ENCODE peak calls at places on chromosomes 2 and 18, in five cellular contexts. C is transverse colon, T is upper lobe of right lung, K is ascending aorta, P is AG04450. Z is an unnamed sample.

GRCh38 chr2:218850796-218851195 is 8.8 kb upstream of the WNT6 start:
- DNase-seq in P (no peak), K (no peak), T (no peak), C (no peak), Z (no peak)

GRCh38 chr2:70686577-70687460 is 81.2 kb downstream of the ADD2 start:
- DNase-seq in K (no peak), P (no peak), T (peak), C (no peak), Z (peak)

GRCh38 chr2:71702971-71703898 is 249.9 kb downstream of the DYSF start:
- DNase-seq in C (no peak), P (no peak), T (peak), K (no peak), Z (no peak)

GRCh38 chr18:48783616-48784520 is 166.9 kb downstream of the SMAD7 start:
- DNase-seq in C (no peak), P (no peak), T (no peak), K (no peak), Z (no peak)

GRCh38 chr2:67209107-67209506 is 188.0 kb upstream of the ETAA1 start:
- DNase-seq in K (no peak), P (no peak), C (no peak), T (no peak), Z (no peak)

GRCh38 chr2:170258382-170258781 is 80.4 kb downstream of the MYO3B start:
- DNase-seq in K (no peak), T (no peak), C (no peak), P (no peak), Z (peak)

GRCh38 chr18:76410660-76411417 is 84.2 kb downstream of the ZNF516 start:
- DNase-seq in P (no peak), C (no peak), K (no peak), T (no peak), Z (no peak)

GRCh38 chr2:98469862-98470544 is 25.3 kb downstream of the INPP4A start:
- DNase-seq in P (no peak), T (no peak), C (no peak), K (no peak), Z (no peak)

GRCh38 chr2:112829247-112829646 is 7.3 kb downstream of the IL1B start:
- DNase-seq in K (no peak), P (no peak), C (no peak), T (no peak), Z (no peak)

GRCh38 chr2:8636041-8636491 is 45.8 kb upstream of the ID2 start:
- DNase-seq in T (no peak), P (no peak), C (no peak), K (no peak), Z (no peak)

GRCh38 chr2:74619651-74620297 is 28.4 kb downstream of the M1AP start:
- DNase-seq in K (no peak), T (no peak), C (no peak), P (no peak), Z (no peak)
- H3K4me3 ChIP-seq in K (no peak), T (no peak), C (no peak), P (no peak), Z (no peak)

GRCh38 chr2:206442854-206443734 is at the start of gene ADAM23:
- DNase-seq in C (no peak), K (no peak), T (no peak), P (no peak), Z (peak)

GRCh38 chr2:206438196-206438727 is 5.1 kb upstream of the ADAM23 start:
- DNase-seq in P (no peak), T (no peak), K (no peak), C (no peak), Z (no peak)

GRCh38 chr2:206445948-206446347 is 2.6 kb downstream of the ADAM23 start:
- DNase-seq in T (no peak), K (no peak), P (no peak), C (no peak), Z (no peak)

GRCh38 chr2:206442516-206442853 is 847 bp upstream of the ADAM23 start:
- DNase-seq in K (no peak), C (no peak), P (no peak), T (no peak), Z (no peak)

GRCh38 chr2:206443735-206444527 is 599 bp downstream of the ADAM23 start:
- DNase-seq in P (no peak), C (no peak), K (no peak), T (no peak), Z (peak)
- TF ChIP-seq CTCF in P (no peak), C (no peak), K (no peak), T (no peak), Z (no peak)

DNA sequence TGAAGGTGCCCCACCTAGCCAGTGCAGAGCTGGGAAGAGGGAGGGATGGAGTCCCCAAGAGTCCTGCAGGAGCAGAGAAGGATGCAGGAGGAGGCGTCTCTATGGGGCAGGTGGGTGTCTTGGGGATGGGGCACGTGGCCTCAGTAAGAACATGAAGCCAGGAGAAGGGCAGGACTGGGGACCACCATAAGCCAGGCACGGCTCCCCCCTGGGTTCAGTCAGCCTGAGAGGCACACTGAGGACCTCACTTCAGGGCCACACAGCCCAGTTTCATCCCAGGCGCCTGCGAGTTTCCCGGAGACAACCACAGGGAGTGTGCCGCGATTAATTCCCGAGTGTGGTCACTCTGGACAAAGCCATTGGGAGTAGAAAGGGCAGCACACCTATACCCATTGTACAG is 120.3 kb downstream of the GYPC start:
- DNase-seq in K (no peak), P (no peak), C (no peak), T (no peak), Z (no peak)
- H3K4me3 ChIP-seq in K (peak), P (peak), C (peak), T (peak), Z (no peak)

GRCh38 chr18:39841133-39842041 is 2113.6 kb upstream of the PIK3C3 start:
- DNase-seq in K (no peak), T (peak), C (peak), P (peak), Z (peak)
- TF ChIP-seq CTCF in K (no peak), T (peak), C (peak), P (peak), Z (peak)

DNA sequence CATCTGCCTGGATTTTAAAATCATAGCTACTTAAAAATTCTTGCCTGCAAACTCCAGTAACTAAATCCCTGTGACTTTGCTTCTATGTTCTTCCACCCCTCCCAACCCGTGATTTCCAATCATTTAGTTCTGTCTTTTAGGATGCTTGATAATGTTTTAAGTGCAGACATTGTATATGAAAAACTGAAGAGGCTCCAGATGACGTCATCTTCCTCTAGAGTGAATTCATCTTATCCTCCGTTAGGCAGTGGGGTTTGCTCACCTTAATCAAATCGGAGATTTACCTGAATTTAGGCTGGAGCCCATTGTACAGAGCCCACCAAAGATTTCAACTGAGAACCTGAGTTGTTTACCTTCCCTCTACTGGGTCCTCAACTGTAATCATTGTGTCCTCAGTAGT is 10.9 kb downstream of the FBXO48 start:
- DNase-seq in T (no peak), K (no peak), P (no peak), C (no peak), Z (no peak)
- H3K4me3 ChIP-seq in T (no peak), K (no peak), P (no peak), C (no peak), Z (no peak)

Z was measured in foreskin fibroblast.